ENCODE peak calls at places on chromosomes 12 and 14, in four cellular contexts. N is uterus, Y is foreskin fibroblast, A is tibial nerve. R is an unnamed sample.

GRCh38 chr14:97077253-97077653 is 280.1 kb downstream of the VRK1 start:
- DNase-seq in Y (peak; percentile 6), N (no peak), A (peak; percentile 41), R (peak; percentile 33)

GRCh38 chr12:22410497-22410896 is 76.0 kb upstream of the ST8SIA1 start:
- DNase-seq in Y (no peak), A (no peak), N (no peak), R (no peak)

GRCh38 chr12:94733727-94734126 is 83.4 kb upstream of the TMCC3 start:
- DNase-seq in A (no peak), Y (no peak), N (no peak), R (no peak)

GRCh38 chr12:130788515-130788914 is 50.5 kb downstream of the STX2 start:
- DNase-seq in N (no peak), A (no peak), Y (no peak), R (no peak)

GRCh38 chr14:94370524-94370910 is 17.9 kb downstream of the SERPINA1 start:
- DNase-seq in Y (no peak), N (no peak), A (no peak), R (no peak)

GRCh38 chr14:34498684-34499412 is 36.8 kb upstream of the SPTSSA start:
- DNase-seq in N (no peak), Y (no peak), A (no peak), R (no peak)

GRCh38 chr14:100193417-100194357 is 34.2 kb upstream of the DEGS2 start:
- DNase-seq in N (no peak), A (no peak), Y (no peak), R (no peak)

GRCh38 chr12:12190087-12190809 is 76.6 kb downstream of the LRP6 start:
- DNase-seq in N (no peak), Y (no peak), A (no peak), R (no peak)

GRCh38 chr14:52348796-52349195 is 34.7 kb downstream of the PTGER2 start:
- DNase-seq in N (no peak), A (no peak), Y (peak; percentile 76), R (no peak)

GRCh38 chr12:80966001-80966400 is 28.3 kb upstream of the LIN7A start:
- DNase-seq in A (no peak), Y (no peak), N (no peak), R (no peak)

GRCh38 chr12:45178771-45179170 is 37.1 kb upstream of the ANO6 start:
- DNase-seq in N (no peak), A (no peak), Y (no peak), R (no peak)

GRCh38 chr12:89833337-89834252 is 125.0 kb upstream of the ATP2B1 start:
- DNase-seq in N (no peak), Y (peak; percentile 81), A (no peak), R (no peak)

GRCh38 chr14:69107407-69108003 is 45.4 kb downstream of the DCAF5 start:
- DNase-seq in N (peak; percentile 30), A (peak; percentile 50), Y (peak; percentile 83), R (no peak)